ENCODE peak calls at places on chromosome 16, in four cellular contexts. M, D, U and B are unnamed samples.

GRCh38 chr16:87119168-87119567 is 198.0 kb downstream of the C16orf95 start:
- DNase-seq in U (no peak), D (no peak), M (no peak), B (no peak)

GRCh38 chr16:56969769-56970168 is 8.0 kb downstream of the CETP start:
- DNase-seq in U (no peak), M (no peak), D (no peak), B (no peak)

GRCh38 chr16:4116328-4117249 is at the start of gene ADCY9:
- DNase-seq in M (peak; percentile 80), U (no peak), D (peak; percentile 93), B (peak; percentile 93)

GRCh38 chr16:7651803-7652570 is 319.3 kb downstream of the RBFOX1 start:
- DNase-seq in D (no peak), U (no peak), M (no peak), B (no peak)

GRCh38 chr16:72467157-72467759 is 295.3 kb upstream of the PMFBP1 start:
- DNase-seq in U (no peak), D (peak; percentile 60), M (no peak), B (peak; percentile 78)

GRCh38 chr16:30697264-30698138 is 1.5 kb upstream of the SRCAP start:
- DNase-seq in D (no peak), U (no peak), M (no peak), B (no peak)

GRCh38 chr16:10090816-10091215 is 91.4 kb downstream of the GRIN2A start:
- DNase-seq in U (no peak), M (no peak), D (no peak), B (no peak)

GRCh38 chr16:87457051-87457611 is 35.7 kb downstream of the ZCCHC14 start:
- DNase-seq in M (no peak), D (peak; percentile 42), U (no peak), B (peak; percentile 39)

GRCh38 chr16:78737630-78738029 is 638.2 kb downstream of the WWOX start:
- DNase-seq in U (no peak), D (no peak), M (no peak), B (no peak)

GRCh38 chr16:56332464-56333079 is 92.8 kb downstream of the AMFR start:
- DNase-seq in D (peak; percentile 85), U (no peak), M (peak; percentile 68), B (peak; percentile 56)

GRCh38 chr16:79278506-79278905 is 322.0 kb downstream of the MAF start:
- DNase-seq in D (no peak), M (no peak), U (no peak), B (no peak)

GRCh38 chr16:11138769-11139623 is 117.0 kb downstream of the SOCS1 start:
- DNase-seq in U (no peak), D (no peak), M (no peak), B (peak; percentile 68)

GRCh38 chr16:57645691-57646387 is 17.4 kb downstream of the ADGRG1 start:
- DNase-seq in D (no peak), M (no peak), U (no peak), B (peak; percentile 15)

GRCh38 chr16:4051591-4051990 is 64.7 kb downstream of the ADCY9 start:
- DNase-seq in U (no peak), M (no peak), D (no peak), B (peak; percentile 36)

GRCh38 chr16:53209489-53209888 is 154.7 kb downstream of the CHD9 start:
- DNase-seq in M (no peak), U (no peak), D (no peak), B (no peak)

GRCh38 chr16:8611886-8612595 is 9.5 kb upstream of the METTL22 start:
- DNase-seq in M (no peak), D (no peak), U (no peak), B (no peak)

GRCh38 chr16:6510261-6510660 is 822.4 kb upstream of the RBFOX1 start:
- DNase-seq in D (no peak), M (no peak), U (no peak), B (no peak)

GRCh38 chr16:85104821-85105391 is 7.4 kb downstream of the CIBAR2 start:
- DNase-seq in D (no peak), U (no peak), M (no peak), B (no peak)

GRCh38 chr16:70777973-70778406 is 23.0 kb downstream of the VAC14 start:
- DNase-seq in U (no peak), M (no peak), D (no peak), B (peak; percentile 26)

GRCh38 chr16:22188595-22189442 is 17.3 kb upstream of the EEF2K start:
- DNase-seq in M (peak; percentile 78), D (peak; percentile 90), U (peak; percentile 85), B (peak; percentile 94)

GRCh38 chr16:23333962-23334361 is 31.9 kb downstream of the SCNN1B start:
- DNase-seq in D (no peak), M (no peak), U (no peak), B (no peak)

GRCh38 chr16:57736419-57737281 is 1.1 kb downstream of the KATNB1 start:
- DNase-seq in D (peak; percentile 83), U (peak; percentile 78), M (peak; percentile 46), B (peak; percentile 73)

GRCh38 chr16:939941-940340 is 30.8 kb downstream of the LMF1 start:
- DNase-seq in D (no peak), U (no peak), M (no peak), B (no peak)

GRCh38 chr16:56580391-56581048 is 8.8 kb upstream of the MT3 start:
- DNase-seq in D (no peak), U (no peak), M (no peak), B (no peak)

GRCh38 chr16:46757339-46758050 is 9.4 kb upstream of the MYLK3 start:
- DNase-seq in D (peak; percentile 34), U (no peak), M (peak; percentile 32), B (peak; percentile 16)

GRCh38 chr16:12362482-12363458 is 386.2 kb downstream of the SNX29 start:
- DNase-seq in D (no peak), M (no peak), U (peak; percentile 88), B (no peak)

GRCh38 chr16:85681255-85681654 is 7.5 kb downstream of the GINS2 start:
- DNase-seq in M (no peak), D (peak; percentile 39), U (no peak), B (no peak)

GRCh38 chr16:9169094-9169493 is 77.7 kb downstream of the HAPSTR1 start:
- DNase-seq in U (no peak), D (no peak), M (no peak), B (no peak)

GRCh38 chr16:19478505-19478904 is 43.4 kb downstream of the GDE1 start:
- DNase-seq in M (no peak), U (no peak), D (no peak), B (no peak)

GRCh38 chr16:31451681-31452351 is 7.5 kb upstream of the ARMC5 start:
- DNase-seq in M (peak; percentile 56), U (peak; percentile 75), D (peak; percentile 89), B (peak; percentile 79)

DNA sequence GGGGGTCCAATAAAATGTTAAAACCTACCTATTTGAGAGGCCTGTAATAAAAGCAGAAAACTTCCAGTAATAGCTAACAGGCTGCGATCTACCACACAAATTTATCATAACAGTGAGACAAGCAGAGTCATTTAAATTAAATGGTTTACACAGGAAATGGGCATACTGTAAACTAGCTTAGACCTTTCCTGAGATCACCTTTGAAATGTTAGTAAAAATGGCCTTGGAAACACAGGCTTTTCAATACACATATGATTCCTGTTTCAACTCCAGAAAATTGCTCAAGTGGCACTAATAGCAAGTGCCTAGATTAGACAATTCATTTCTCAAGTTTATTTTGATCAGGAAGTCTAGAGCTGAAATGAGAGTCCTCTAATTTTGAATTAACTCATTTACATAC is 43.4 kb downstream of the PARN start:
- DNase-seq in M (no peak), U (no peak), D (no peak), B (no peak)
- H3K36me3 ChIP-seq in M (peaks cover 91% of the 10 kb centered on the region), U (peaks cover 83% of the 10 kb centered on the region), D (no peaks in the 10 kb centered on the region), B (peaks cover 94% of the 10 kb centered on the region)

DNA sequence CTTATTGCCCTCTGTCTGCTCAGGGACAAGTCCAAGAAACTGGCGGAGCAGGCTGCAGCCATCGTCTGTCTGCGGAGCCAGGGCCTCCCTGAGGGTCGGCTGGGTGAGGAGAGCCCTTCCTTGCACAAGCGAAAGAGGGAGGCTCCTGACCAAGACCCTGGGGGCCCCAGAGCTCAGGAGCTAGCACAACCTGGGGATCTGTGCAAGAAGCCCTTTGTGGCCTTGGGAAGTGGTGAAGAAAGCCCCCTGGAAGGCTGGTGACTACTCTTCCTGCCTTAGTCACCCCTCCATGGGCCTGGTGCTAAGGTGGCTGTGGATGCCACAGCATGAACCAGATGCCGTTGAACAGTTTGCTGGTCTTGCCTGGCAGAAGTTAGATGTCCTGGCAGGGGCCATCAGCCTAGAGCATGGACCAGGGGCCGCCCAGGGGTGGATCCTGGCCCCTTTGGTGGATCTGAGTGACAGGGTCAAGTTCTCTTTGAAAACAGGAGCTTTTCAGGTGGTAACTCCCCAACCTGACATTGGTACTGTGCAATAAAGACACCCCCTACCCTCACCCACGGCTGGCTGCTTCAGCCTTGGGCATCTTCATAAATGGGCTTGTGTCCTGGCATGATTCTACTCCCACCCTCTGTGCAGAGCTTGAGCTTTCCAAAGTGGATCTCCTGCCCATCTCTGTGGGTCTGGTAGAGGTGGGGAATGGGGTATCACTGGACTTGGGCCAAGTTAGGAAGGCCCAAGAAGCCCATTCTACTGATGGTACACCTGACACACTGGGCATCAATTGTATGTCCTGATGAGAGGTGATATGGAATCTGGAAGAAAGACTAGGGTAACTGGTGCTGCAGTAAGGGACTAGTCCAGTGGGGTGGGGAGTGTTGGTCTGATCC is 6.2 kb upstream of the NFATC3 start:
- DNase-seq in U (no peak), M (no peak), D (no peak), B (no peak)
- H3K36me3 ChIP-seq in U (peaks cover 45% of the 10 kb centered on the region), M (peaks cover 54% of the 10 kb centered on the region), D (no peaks in the 10 kb centered on the region), B (peaks cover 40% of the 10 kb centered on the region)

GRCh38 chr16:2095918-2096582 is 39.6 kb downstream of the PKD1 start:
- DNase-seq in D (no peak), M (no peak), U (no peak), B (no peak)
- H3K36me3 ChIP-seq in D (no peaks in the 10 kb centered on the region), M (peaks cover 92% of the 10 kb centered on the region), U (peaks cover 90% of the 10 kb centered on the region), B (peaks cover 78% of the 10 kb centered on the region)

GRCh38 chr16:74757347-74757746 is 17.3 kb downstream of the FA2H start:
- DNase-seq in D (no peak), M (no peak), U (no peak), B (no peak)
- H3K36me3 ChIP-seq in D (no peaks in the 10 kb centered on the region), M (no peaks in the 10 kb centered on the region), U (no peaks in the 10 kb centered on the region), B (no peaks in the 10 kb centered on the region)

GRCh38 chr16:89958068-89958467 is 9.5 kb downstream of the DEF8 start:
- DNase-seq in M (no peak), U (no peak), D (no peak), B (no peak)
- H3K36me3 ChIP-seq in M (peaks cover 90% of the 10 kb centered on the region), U (peaks cover 62% of the 10 kb centered on the region), D (no peaks in the 10 kb centered on the region), B (peaks cover 36% of the 10 kb centered on the region)

DNA sequence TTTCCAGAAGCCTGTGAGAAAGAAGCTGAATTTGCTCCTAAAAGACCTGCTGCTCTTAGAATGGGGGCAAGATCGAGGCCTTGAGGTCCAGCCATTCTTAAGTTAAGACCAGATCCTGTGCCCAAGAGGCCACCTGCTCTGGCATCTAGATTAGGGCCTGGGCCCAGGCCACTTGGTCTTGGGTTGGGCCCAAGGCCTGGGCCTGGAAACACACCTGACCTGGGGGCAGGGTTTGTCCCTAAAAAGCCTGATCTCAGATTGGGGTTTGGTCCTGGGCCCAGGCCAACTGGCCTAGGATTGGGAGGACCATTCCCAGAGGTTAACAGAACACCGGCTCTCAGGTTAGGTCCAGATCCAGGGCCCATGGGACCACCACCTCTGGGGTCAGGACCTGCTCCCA is 12.9 kb downstream of the CHTF8 start:
- DNase-seq in M (no peak), D (no peak), U (no peak), B (no peak)
- H3K36me3 ChIP-seq in M (peaks cover 72% of the 10 kb centered on the region), D (no peaks in the 10 kb centered on the region), U (peaks cover 61% of the 10 kb centered on the region), B (peaks cover 51% of the 10 kb centered on the region)